ENCODE peak calls at places on chromosomes 13 and 19, in four cellular contexts. One of them, this sample, is unnamed.

GRCh38 chr13:49310251-49310650 is 62.5 kb downstream of the CDADC1 start:
- DNase-seq in IMR-90: no peak
- DNase-seq in cardiac muscle cell: no peak
- DNase-seq in PC-3: no peak
- DNase-seq in this sample: no peak

GRCh38 chr13:38933786-38934185 is 56.8 kb downstream of the STOML3 start:
- DNase-seq in IMR-90: no peak
- DNase-seq in cardiac muscle cell: no peak
- DNase-seq in PC-3: no peak
- DNase-seq in this sample: no peak

GRCh38 chr13:60837806-60838205 is 440.8 kb downstream of the TDRD3 start:
- DNase-seq in IMR-90: no peak
- DNase-seq in cardiac muscle cell: no peak
- DNase-seq in PC-3: peak; percentile 2
- DNase-seq in this sample: no peak

GRCh38 chr19:12779162-12779993 is 4.0 kb upstream of the HOOK2 start:
- DNase-seq in IMR-90: peak; percentile 77
- DNase-seq in cardiac muscle cell: peak; percentile 58
- DNase-seq in PC-3: peak; percentile 27
- DNase-seq in this sample: no peak

GRCh38 chr19:41904118-41904870 is 21.3 kb downstream of the ARHGEF1 start:
- DNase-seq in IMR-90: no peak
- DNase-seq in cardiac muscle cell: no peak
- DNase-seq in PC-3: peak; percentile 81
- DNase-seq in this sample: no peak

GRCh38 chr19:13717194-13717643 is 47.1 kb upstream of the MRI1 start:
- DNase-seq in IMR-90: peak; percentile 63
- DNase-seq in cardiac muscle cell: no peak
- DNase-seq in PC-3: peak; percentile 90
- DNase-seq in this sample: no peak

GRCh38 chr19:53947624-53948023 is 15.1 kb upstream of the CACNG8 start:
- DNase-seq in IMR-90: no peak
- DNase-seq in cardiac muscle cell: no peak
- DNase-seq in PC-3: peak; percentile 23
- DNase-seq in this sample: no peak

GRCh38 chr13:76792680-76793334 is 93.4 kb downstream of the KCTD12 start:
- DNase-seq in IMR-90: peak; percentile 66
- DNase-seq in cardiac muscle cell: no peak
- DNase-seq in PC-3: peak; percentile 43
- DNase-seq in this sample: no peak

GRCh38 chr13:87042946-87043345 is 628.2 kb upstream of the SLITRK5 start:
- DNase-seq in IMR-90: peak; percentile 51
- DNase-seq in cardiac muscle cell: no peak
- DNase-seq in PC-3: peak; percentile 71
- DNase-seq in this sample: no peak

GRCh38 chr13:97724450-97724849 is 229.0 kb upstream of the IPO5 start:
- DNase-seq in IMR-90: no peak
- DNase-seq in cardiac muscle cell: no peak
- DNase-seq in PC-3: no peak
- DNase-seq in this sample: no peak

GRCh38 chr19:54606230-54606629 is 12.8 kb downstream of the LILRA1 start:
- DNase-seq in IMR-90: no peak
- DNase-seq in cardiac muscle cell: no peak
- DNase-seq in PC-3: no peak
- DNase-seq in this sample: no peak

GRCh38 chr13:37139356-37139755 is 33.9 kb upstream of the CSNK1A1L start:
- DNase-seq in IMR-90: no peak
- DNase-seq in cardiac muscle cell: no peak
- DNase-seq in PC-3: no peak
- DNase-seq in this sample: no peak

GRCh38 chr13:97386832-97387486 is 47.0 kb upstream of the RAP2A start:
- DNase-seq in IMR-90: no peak
- DNase-seq in cardiac muscle cell: no peak
- DNase-seq in PC-3: no peak
- DNase-seq in this sample: no peak

GRCh38 chr19:19334989-19335344 is 14.3 kb downstream of the MAU2 start:
- DNase-seq in IMR-90: no peak
- DNase-seq in cardiac muscle cell: no peak
- DNase-seq in PC-3: no peak
- DNase-seq in this sample: no peak

GRCh38 chr13:52738719-52739467 is 727 bp downstream of the CNMD start:
- DNase-seq in IMR-90: no peak
- DNase-seq in cardiac muscle cell: peak; percentile 67
- DNase-seq in PC-3: no peak
- DNase-seq in this sample: no peak

GRCh38 chr19:28436320-28436719 is 776.6 kb downstream of the UQCRFS1 start:
- DNase-seq in IMR-90: no peak
- DNase-seq in cardiac muscle cell: no peak
- DNase-seq in PC-3: no peak
- DNase-seq in this sample: no peak

GRCh38 chr19:7898967-7899366 is 4.7 kb upstream of the MAP2K7 start:
- DNase-seq in IMR-90: no peak
- DNase-seq in cardiac muscle cell: no peak
- DNase-seq in PC-3: no peak
- DNase-seq in this sample: no peak

GRCh38 chr13:44451651-44452050 is 78.0 kb downstream of the SERP2 start:
- DNase-seq in IMR-90: no peak
- DNase-seq in cardiac muscle cell: no peak
- DNase-seq in PC-3: no peak
- DNase-seq in this sample: no peak

GRCh38 chr13:28415994-28416411 is 78.9 kb downstream of the FLT1 start:
- DNase-seq in IMR-90: no peak
- DNase-seq in cardiac muscle cell: no peak
- DNase-seq in PC-3: peak; percentile 3
- DNase-seq in this sample: no peak

GRCh38 chr13:109468123-109468522 is 318.3 kb downstream of the IRS2 start:
- DNase-seq in IMR-90: no peak
- DNase-seq in cardiac muscle cell: peak; percentile 3
- DNase-seq in PC-3: no peak
- DNase-seq in this sample: no peak

GRCh38 chr13:107291875-107292274 is 723.9 kb upstream of the ARGLU1 start:
- DNase-seq in IMR-90: no peak
- DNase-seq in cardiac muscle cell: no peak
- DNase-seq in PC-3: peak; percentile 29
- DNase-seq in this sample: no peak

GRCh38 chr13:25732146-25732865 is 319.5 kb downstream of the SHISA2 start:
- DNase-seq in IMR-90: peak; percentile 2
- DNase-seq in cardiac muscle cell: no peak
- DNase-seq in PC-3: no peak
- DNase-seq in this sample: no peak

GRCh38 chr13:24613128-24613527 is 67.1 kb upstream of the ATP12A start:
- DNase-seq in IMR-90: no peak
- DNase-seq in cardiac muscle cell: no peak
- DNase-seq in PC-3: no peak
- DNase-seq in this sample: no peak

GRCh38 chr13:40057228-40057627 is 401.8 kb downstream of the COG6 start:
- DNase-seq in IMR-90: no peak
- DNase-seq in cardiac muscle cell: no peak
- DNase-seq in PC-3: no peak
- DNase-seq in this sample: no peak

GRCh38 chr13:40190656-40191100 is 475.8 kb downstream of the FOXO1 start:
- DNase-seq in IMR-90: peak; percentile 12
- DNase-seq in cardiac muscle cell: peak; percentile 13
- DNase-seq in PC-3: peak; percentile 33
- DNase-seq in this sample: no peak

GRCh38 chr19:30719189-30719990 is 347.2 kb downstream of the ZNF536 start:
- DNase-seq in IMR-90: no peak
- DNase-seq in cardiac muscle cell: peak; percentile 67
- DNase-seq in PC-3: no peak
- DNase-seq in this sample: no peak

GRCh38 chr19:50059045-50059444 is 33.2 kb downstream of the ZNF473 start:
- DNase-seq in IMR-90: no peak
- DNase-seq in cardiac muscle cell: no peak
- DNase-seq in PC-3: no peak
- DNase-seq in this sample: no peak

GRCh38 chr13:48838193-48839000 is 137.3 kb upstream of the FNDC3A start:
- DNase-seq in IMR-90: peak; percentile 82
- DNase-seq in cardiac muscle cell: no peak
- DNase-seq in PC-3: peak; percentile 32
- DNase-seq in this sample: no peak

GRCh38 chr19:38401148-38401547 is 1.7 kb upstream of the FAM98C start:
- DNase-seq in IMR-90: peak; percentile 50
- DNase-seq in cardiac muscle cell: no peak
- DNase-seq in PC-3: peak; percentile 58
- DNase-seq in this sample: no peak

GRCh38 chr13:48630291-48630690 is 23.4 kb upstream of the CYSLTR2 start:
- DNase-seq in IMR-90: no peak
- DNase-seq in cardiac muscle cell: no peak
- DNase-seq in PC-3: no peak
- DNase-seq in this sample: no peak

GRCh38 chr19:50776131-50776530 is 5.9 kb downstream of the GPR32 start:
- DNase-seq in IMR-90: no peak
- DNase-seq in cardiac muscle cell: no peak
- DNase-seq in PC-3: no peak
- DNase-seq in this sample: no peak

GRCh38 chr19:11699931-11700794 is 38.6 kb downstream of the ZNF823 start:
- DNase-seq in IMR-90: peak; percentile 42
- DNase-seq in cardiac muscle cell: peak; percentile 14
- DNase-seq in PC-3: peak; percentile 77
- DNase-seq in this sample: no peak

GRCh38 chr13:40539954-40540706 is 126.3 kb downstream of the FOXO1 start:
- DNase-seq in IMR-90: peak; percentile 52
- DNase-seq in cardiac muscle cell: no peak
- DNase-seq in PC-3: peak; percentile 84
- DNase-seq in this sample: no peak

GRCh38 chr19:23281663-23282276 is 31.6 kb upstream of the ZNF724 start:
- DNase-seq in IMR-90: no peak
- DNase-seq in cardiac muscle cell: no peak
- DNase-seq in PC-3: no peak
- DNase-seq in this sample: no peak

GRCh38 chr13:42703740-42704139 is 77.6 kb upstream of the FAM216B start:
- DNase-seq in IMR-90: no peak
- DNase-seq in cardiac muscle cell: no peak
- DNase-seq in PC-3: no peak
- DNase-seq in this sample: no peak

GRCh38 chr19:47745010-47745901 is at the start of gene NOP53:
- DNase-seq in IMR-90: peak; percentile 96
- DNase-seq in cardiac muscle cell: peak; percentile 98
- DNase-seq in PC-3: peak; percentile 94
- DNase-seq in this sample: peak; percentile 87
- H3K4me1 ChIP-seq in IMR-90: peaks cover 9% of the 10 kb centered on the region
- H3K4me1 ChIP-seq in cardiac muscle cell: no peaks in the 10 kb centered on the region
- H3K4me1 ChIP-seq in PC-3: peaks cover 23% of the 10 kb centered on the region
- H3K4me1 ChIP-seq in this sample: peaks cover 26% of the 10 kb centered on the region

GRCh38 chr19:33401683-33402420 is 28.3 kb downstream of the CEBPG start:
- DNase-seq in IMR-90: no peak
- DNase-seq in cardiac muscle cell: no peak
- DNase-seq in PC-3: no peak
- DNase-seq in this sample: no peak

GRCh38 chr19:33400856-33401682 is 27.6 kb downstream of the CEBPG start:
- DNase-seq in IMR-90: no peak
- DNase-seq in cardiac muscle cell: no peak
- DNase-seq in PC-3: no peak
- DNase-seq in this sample: no peak

GRCh38 chr19:33403221-33403972 is 29.9 kb downstream of the CEBPG start:
- DNase-seq in IMR-90: no peak
- DNase-seq in cardiac muscle cell: no peak
- DNase-seq in PC-3: no peak
- DNase-seq in this sample: peak; percentile 39

GRCh38 chr19:33403973-33404304 is 30.4 kb downstream of the CEBPG start:
- DNase-seq in IMR-90: no peak
- DNase-seq in cardiac muscle cell: no peak
- DNase-seq in PC-3: no peak
- DNase-seq in this sample: no peak

GRCh38 chr19:33402421-33403220 is 29.1 kb downstream of the CEBPG start:
- DNase-seq in IMR-90: no peak
- DNase-seq in cardiac muscle cell: no peak
- DNase-seq in PC-3: no peak
- DNase-seq in this sample: peak; percentile 52
- TF ChIP-seq CTCF in IMR-90: no peak
- TF ChIP-seq CTCF in cardiac muscle cell: no peak
- TF ChIP-seq CTCF in PC-3: peak; percentile 38
- TF ChIP-seq CTCF in this sample: no peak

GRCh38 chr19:17112271-17112670 is 36.7 kb downstream of the MYO9B start:
- DNase-seq in IMR-90: no peak
- DNase-seq in cardiac muscle cell: no peak
- DNase-seq in PC-3: no peak
- DNase-seq in this sample: no peak
- H3K4me1 ChIP-seq in IMR-90: peaks cover 16% of the 10 kb centered on the region
- H3K4me1 ChIP-seq in cardiac muscle cell: peaks cover 3% of the 10 kb centered on the region
- H3K4me1 ChIP-seq in PC-3: peaks cover 12% of the 10 kb centered on the region
- H3K4me1 ChIP-seq in this sample: peaks cover 12% of the 10 kb centered on the region

GRCh38 chr19:52690395-52691214 is 44.2 kb downstream of the ZNF611 start:
- DNase-seq in IMR-90: peak; percentile 93
- DNase-seq in cardiac muscle cell: peak; percentile 92
- DNase-seq in PC-3: peak; percentile 97
- DNase-seq in this sample: peak; percentile 94
- TF ChIP-seq CTCF in IMR-90: no peak
- TF ChIP-seq CTCF in cardiac muscle cell: peak; percentile 24
- TF ChIP-seq CTCF in PC-3: no peak
- TF ChIP-seq CTCF in this sample: peak; percentile 31

GRCh38 chr13:29579094-29579493 is 16.4 kb downstream of the SLC7A1 start:
- DNase-seq in IMR-90: no peak
- DNase-seq in cardiac muscle cell: no peak
- DNase-seq in PC-3: no peak
- DNase-seq in this sample: no peak

GRCh38 chr13:29583073-29583785 is 12.3 kb downstream of the SLC7A1 start:
- DNase-seq in IMR-90: peak; percentile 76
- DNase-seq in cardiac muscle cell: no peak
- DNase-seq in PC-3: peak; percentile 62
- DNase-seq in this sample: no peak

GRCh38 chr13:29578300-29579048 is 17.0 kb downstream of the SLC7A1 start:
- DNase-seq in IMR-90: no peak
- DNase-seq in cardiac muscle cell: no peak
- DNase-seq in PC-3: no peak
- DNase-seq in this sample: no peak

GRCh38 chr13:29582171-29582570 is 13.3 kb downstream of the SLC7A1 start:
- DNase-seq in IMR-90: no peak
- DNase-seq in cardiac muscle cell: no peak
- DNase-seq in PC-3: no peak
- DNase-seq in this sample: no peak

DNA sequence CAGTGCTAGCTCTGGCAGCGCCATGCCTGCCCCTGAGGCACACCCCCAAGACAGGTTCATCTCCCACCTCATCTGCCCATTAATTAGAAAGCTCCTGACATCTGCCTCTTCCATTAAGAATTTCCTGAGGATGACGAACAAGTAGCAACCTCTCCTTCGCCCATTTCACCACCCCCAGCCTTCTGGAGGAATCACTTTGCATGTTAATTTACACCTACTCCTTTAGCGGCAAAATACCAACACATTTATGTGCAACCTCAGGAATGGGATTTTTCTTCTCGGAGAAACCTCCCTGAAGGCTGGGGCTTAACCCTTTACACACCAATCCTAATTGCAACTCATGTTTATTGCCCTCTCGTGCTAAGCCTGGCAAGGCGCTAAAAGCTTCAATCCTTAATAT is 13.8 kb downstream of the SLC7A1 start:
- DNase-seq in IMR-90: no peak
- DNase-seq in cardiac muscle cell: no peak
- DNase-seq in PC-3: no peak
- DNase-seq in this sample: no peak
- H3K4me1 ChIP-seq in IMR-90: peaks cover 15% of the 10 kb centered on the region
- H3K4me1 ChIP-seq in cardiac muscle cell: peaks cover 42% of the 10 kb centered on the region
- H3K4me1 ChIP-seq in PC-3: peaks cover 22% of the 10 kb centered on the region
- H3K4me1 ChIP-seq in this sample: peaks cover 25% of the 10 kb centered on the region

This sample was measured in RWPE2.